ENCODE peak calls at places on chromosomes 2 and 18, in seven cellular contexts. B is skeletal muscle cell, U is stomach, Q is Peyer's patch, Z is hepatocyte, I is GOT3, O is iPS-NIHi11. P is an unnamed sample.

GRCh38 chr18:73163236-73163635 is 295.4 kb upstream of the NETO1 start:
- DNase-seq in Z (no peak), U (no peak), Q (no peak), I (no peak), O (no peak), B (no peak), P (no peak)

GRCh38 chr2:18957909-18958308 is 368.5 kb upstream of the NT5C1B start:
- DNase-seq in O (no peak), Z (no peak), U (no peak), Q (no peak), B (no peak), I (no peak), P (no peak)

GRCh38 chr2:216242365-216242764 is 129.9 kb downstream of the MARCHF4 start:
- DNase-seq in Q (no peak), B (no peak), O (peak), Z (no peak), U (no peak), I (no peak), P (no peak)

GRCh38 chr2:44441200-44441599 is 79.5 kb downstream of the CAMKMT start:
- DNase-seq in B (no peak), O (no peak), Z (no peak), Q (no peak), U (no peak), I (no peak), P (no peak)

GRCh38 chr2:49903471-49903870 is 749.2 kb upstream of the FSHR start:
- DNase-seq in O (no peak), B (no peak), U (no peak), Z (no peak), I (no peak), Q (no peak), P (no peak)

GRCh38 chr2:8654041-8654440 is 27.8 kb upstream of the ID2 start:
- DNase-seq in Z (no peak), O (no peak), B (no peak), U (no peak), Q (no peak), I (no peak), P (no peak)

GRCh38 chr18:45321520-45321919 is 293.8 kb upstream of the SLC14A2 start:
- DNase-seq in O (no peak), I (no peak), Q (no peak), B (no peak), Z (no peak), U (no peak), P (no peak)

GRCh38 chr2:71827146-71827874 is 320.4 kb downstream of the CYP26B1 start:
- DNase-seq in B (no peak), Z (no peak), I (no peak), Q (no peak), U (no peak), O (no peak), P (no peak)

GRCh38 chr2:27085670-27086089 is 892 bp upstream of the KHK start:
- DNase-seq in B (no peak), I (no peak), Z (peak), O (peak), Q (peak), U (peak), P (no peak)

GRCh38 chr2:163210430-163210918 is 371.9 kb upstream of the KCNH7 start:
- DNase-seq in Q (no peak), Z (no peak), O (no peak), B (peak), I (no peak), U (no peak), P (no peak)

P was measured in thoracic aorta.